ENCODE peak calls at places on chromosomes 11 and 22, in ten cellular contexts. K, Z, H, X, S, E, Q, G, D and L are unnamed samples.

GRCh38 chr11:12135185-12135584 is 24.8 kb downstream of the MICAL2 start:
- DNase-seq in K (no peak), Z (no peak), H (no peak), X (no peak), S (no peak), E (no peak), Q (no peak), G (no peak), D (no peak), L (no peak)

GRCh38 chr11:131195801-131196517 is 174.5 kb upstream of the NTM start:
- DNase-seq in K (no peak), Z (peak), H (peak), X (peak), S (no peak), E (no peak), Q (no peak), G (no peak), D (peak), L (peak)

GRCh38 chr22:36299295-36299694 is 46.4 kb downstream of the APOL1 start:
- DNase-seq in K (no peak), Z (no peak), H (no peak), X (no peak), S (no peak), E (no peak), Q (no peak), G (no peak), D (no peak), L (no peak)

GRCh38 chr22:30240541-30241417 is 5.8 kb downstream of the LIF start:
- DNase-seq in K (no peak), Z (peak), H (no peak), X (no peak), S (no peak), E (no peak), Q (peak), G (no peak), D (no peak), L (no peak)

GRCh38 chr11:2770556-2771301 is 70.9 kb upstream of the KCNQ1OT1 start:
- DNase-seq in K (peak), Z (no peak), H (no peak), X (no peak), S (no peak), E (no peak), Q (no peak), G (peak), D (peak), L (no peak)

GRCh38 chr11:15170170-15170569 is 55.4 kb downstream of the INSC start:
- DNase-seq in K (no peak), Z (peak), H (no peak), X (peak), S (no peak), E (no peak), Q (no peak), G (no peak), D (no peak), L (no peak)

GRCh38 chr11:65719887-65720236 is 736 bp downstream of the RNASEH2C start:
- DNase-seq in K (no peak), Z (peak), H (peak), X (peak), S (peak), E (peak), Q (no peak), G (no peak), D (peak), L (peak)

GRCh38 chr11:68127791-68128681 is 6.8 kb upstream of the CHKA start:
- DNase-seq in K (peak), Z (no peak), H (peak), X (no peak), S (no peak), E (peak), Q (no peak), G (no peak), D (peak), L (peak)

GRCh38 chr22:40524392-40525249 is 111.9 kb downstream of the MRTFA start:
- DNase-seq in K (no peak), Z (peak), H (no peak), X (peak), S (no peak), E (no peak), Q (no peak), G (no peak), D (no peak), L (peak)

GRCh38 chr11:118939948-118940598 is 14.3 kb upstream of the BCL9L start:
- DNase-seq in K (no peak), Z (no peak), H (no peak), X (no peak), S (peak), E (no peak), Q (no peak), G (no peak), D (no peak), L (no peak)

GRCh38 chr11:1077417-1078119 is 2.9 kb downstream of the MUC2 start:
- DNase-seq in K (no peak), Z (no peak), H (no peak), X (no peak), S (no peak), E (no peak), Q (no peak), G (no peak), D (peak), L (no peak)

GRCh38 chr11:43852057-43852636 is 28.5 kb upstream of the ALKBH3 start:
- DNase-seq in K (no peak), Z (peak), H (peak), X (peak), S (peak), E (peak), Q (peak), G (peak), D (no peak), L (peak)

GRCh38 chr22:50489363-50490243 is 2.9 kb downstream of the MIOX start:
- DNase-seq in K (no peak), Z (no peak), H (no peak), X (no peak), S (no peak), E (no peak), Q (no peak), G (no peak), D (no peak), L (no peak)

GRCh38 chr11:9251306-9251705 is 13.8 kb downstream of the DENND5A start:
- DNase-seq in K (no peak), Z (no peak), H (no peak), X (peak), S (no peak), E (no peak), Q (no peak), G (no peak), D (no peak), L (no peak)

GRCh38 chr11:94142308-94143277 is 14.0 kb downstream of the PANX1 start:
- DNase-seq in K (no peak), Z (no peak), H (peak), X (no peak), S (no peak), E (no peak), Q (no peak), G (no peak), D (no peak), L (no peak)

GRCh38 chr11:121063728-121064127 is 37.3 kb upstream of the TECTA start:
- DNase-seq in K (no peak), Z (peak), H (no peak), X (no peak), S (no peak), E (no peak), Q (no peak), G (no peak), D (no peak), L (no peak)

GRCh38 chr11:60127311-60127811 is 38.9 kb downstream of the MS4A2 start:
- DNase-seq in K (no peak), Z (no peak), H (no peak), X (peak), S (no peak), E (no peak), Q (no peak), G (no peak), D (no peak), L (no peak)

GRCh38 chr11:100727410-100727809 is 40.3 kb downstream of the ARHGAP42 start:
- DNase-seq in K (no peak), Z (no peak), H (no peak), X (no peak), S (no peak), E (peak), Q (no peak), G (no peak), D (no peak), L (no peak)

GRCh38 chr22:33707581-33707980 is 212.7 kb downstream of the LARGE1 start:
- DNase-seq in K (no peak), Z (no peak), H (no peak), X (no peak), S (no peak), E (no peak), Q (no peak), G (no peak), D (no peak), L (no peak)

GRCh38 chr11:107929611-107930200 is 1.5 kb downstream of the RAB39A start:
- DNase-seq in K (peak), Z (peak), H (no peak), X (no peak), S (no peak), E (no peak), Q (peak), G (no peak), D (no peak), L (no peak)

GRCh38 chr11:36475192-36475591 is 34.9 kb downstream of the TRAF6 start:
- DNase-seq in K (no peak), Z (no peak), H (peak), X (peak), S (no peak), E (no peak), Q (no peak), G (no peak), D (no peak), L (peak)

GRCh38 chr11:67045314-67045713 is 11.3 kb upstream of the RHOD start:
- DNase-seq in K (no peak), Z (peak), H (peak), X (peak), S (no peak), E (peak), Q (peak), G (no peak), D (no peak), L (peak)

GRCh38 chr22:25407859-25408229 is 156.6 kb upstream of the GRK3 start:
- DNase-seq in K (peak), Z (no peak), H (no peak), X (no peak), S (no peak), E (no peak), Q (no peak), G (no peak), D (no peak), L (no peak)

GRCh38 chr11:114063149-114063828 is 3.8 kb downstream of the ZBTB16 start:
- DNase-seq in K (peak), Z (no peak), H (no peak), X (no peak), S (no peak), E (peak), Q (no peak), G (no peak), D (no peak), L (no peak)

GRCh38 chr11:10899542-10899830 is 41.6 kb upstream of the ZBED5 start:
- DNase-seq in K (peak), Z (no peak), H (no peak), X (peak), S (no peak), E (peak), Q (no peak), G (no peak), D (peak), L (no peak)

GRCh38 chr11:129740125-129740719 is 75.4 kb upstream of the TMEM45B start:
- DNase-seq in K (no peak), Z (no peak), H (no peak), X (peak), S (no peak), E (no peak), Q (no peak), G (no peak), D (no peak), L (no peak)

GRCh38 chr11:15551897-15552851 is 437.5 kb downstream of the INSC start:
- DNase-seq in K (no peak), Z (no peak), H (no peak), X (no peak), S (no peak), E (no peak), Q (no peak), G (no peak), D (no peak), L (no peak)

GRCh38 chr22:20972014-20972797 is 5.2 kb downstream of the AIFM3 start:
- DNase-seq in K (no peak), Z (no peak), H (no peak), X (no peak), S (no peak), E (no peak), Q (no peak), G (no peak), D (no peak), L (no peak)

GRCh38 chr11:70282012-70282411 is 11.5 kb downstream of the PPFIA1 start:
- DNase-seq in K (no peak), Z (no peak), H (no peak), X (no peak), S (no peak), E (no peak), Q (no peak), G (peak), D (no peak), L (no peak)

GRCh38 chr11:11620966-11621880 is 582 bp downstream of the GALNT18 start:
- DNase-seq in K (no peak), Z (peak), H (peak), X (peak), S (peak), E (peak), Q (peak), G (no peak), D (peak), L (peak)

GRCh38 chr11:94104734-94105133 is 23.9 kb upstream of the PANX1 start:
- DNase-seq in K (no peak), Z (no peak), H (no peak), X (peak), S (no peak), E (no peak), Q (no peak), G (no peak), D (no peak), L (no peak)

GRCh38 chr22:41240377-41241132 is at the start of gene CHADL:
- DNase-seq in K (no peak), Z (no peak), H (no peak), X (no peak), S (no peak), E (no peak), Q (no peak), G (no peak), D (no peak), L (no peak)

GRCh38 chr11:47550288-47551052 is 2.5 kb downstream of the CELF1 start:
- DNase-seq in K (no peak), Z (peak), H (no peak), X (no peak), S (no peak), E (no peak), Q (no peak), G (no peak), D (no peak), L (peak)

GRCh38 chr11:96905084-96905641 is 515.4 kb downstream of the JRKL start:
- DNase-seq in K (no peak), Z (no peak), H (no peak), X (no peak), S (no peak), E (no peak), Q (no peak), G (no peak), D (no peak), L (no peak)

GRCh38 chr11:26522912-26523610 is 49.0 kb downstream of the MUC15 start:
- DNase-seq in K (no peak), Z (peak), H (no peak), X (peak), S (peak), E (no peak), Q (no peak), G (no peak), D (no peak), L (peak)

GRCh38 chr11:19328586-19329311 is 88.0 kb upstream of the E2F8 start:
- DNase-seq in K (no peak), Z (peak), H (no peak), X (no peak), S (no peak), E (no peak), Q (no peak), G (no peak), D (no peak), L (no peak)

GRCh38 chr11:103608566-103608965 is 427.9 kb upstream of the DDI1 start:
- DNase-seq in K (no peak), Z (peak), H (peak), X (peak), S (no peak), E (no peak), Q (no peak), G (no peak), D (no peak), L (peak)

GRCh38 chr11:128628686-128629085 is 41.3 kb upstream of the ETS1 start:
- DNase-seq in K (no peak), Z (no peak), H (no peak), X (no peak), S (no peak), E (no peak), Q (no peak), G (peak), D (no peak), L (no peak)

DNA sequence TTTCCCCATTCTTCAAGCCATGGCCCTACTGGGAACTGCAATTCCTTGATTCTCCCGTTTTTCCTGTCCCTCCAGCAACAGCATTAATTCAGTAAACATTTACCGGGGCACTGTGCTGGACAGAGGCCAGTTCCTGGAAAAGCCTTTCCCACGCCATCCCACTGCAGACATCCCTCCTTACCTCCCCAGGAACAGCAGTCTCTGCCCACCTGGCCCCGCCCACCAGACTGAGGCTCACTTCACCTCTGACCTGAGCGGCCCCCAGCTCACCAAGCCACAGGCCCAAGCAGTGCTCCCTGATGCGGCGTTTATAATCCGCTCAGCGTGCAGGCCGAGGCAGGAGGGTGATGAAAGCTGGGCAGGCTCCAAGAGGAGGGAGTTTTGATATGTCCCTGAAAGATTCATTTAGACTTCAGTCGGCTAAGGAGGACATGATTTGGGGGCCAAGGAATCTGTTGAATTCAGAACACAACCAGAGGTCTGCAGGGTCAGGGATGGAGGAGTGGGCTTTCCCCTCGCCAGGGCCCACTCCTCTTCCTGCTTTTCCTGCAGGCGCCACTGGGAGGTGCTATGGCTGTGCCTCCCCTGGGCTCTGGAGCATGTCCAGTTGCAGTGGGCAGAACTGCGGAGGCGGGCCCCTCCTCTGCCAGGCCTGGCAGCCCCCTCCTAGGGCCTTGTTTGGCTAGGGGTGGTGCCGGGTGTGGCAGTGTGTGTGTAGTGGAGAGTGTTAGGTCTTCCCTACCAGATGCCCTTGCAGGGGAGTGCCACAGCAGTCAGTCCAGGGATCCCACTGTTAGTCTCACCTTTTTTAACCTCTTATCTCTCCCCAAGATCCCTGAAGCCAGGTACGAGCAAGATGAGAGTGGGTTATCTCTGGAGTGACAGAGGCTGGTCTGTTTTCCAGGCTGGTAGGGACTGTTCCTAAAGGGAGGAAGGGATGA is 1.4 kb upstream of the TAGLN start:
- DNase-seq in K (peak), Z (no peak), H (no peak), X (peak), S (no peak), E (no peak), Q (no peak), G (no peak), D (peak), L (no peak)
- TF ChIP-seq CTCF in K (no peak), Z (peak), H (peak), X (peak), S (peak), E (peak), Q (peak), G (no peak), D (peak), L (peak)

DNA sequence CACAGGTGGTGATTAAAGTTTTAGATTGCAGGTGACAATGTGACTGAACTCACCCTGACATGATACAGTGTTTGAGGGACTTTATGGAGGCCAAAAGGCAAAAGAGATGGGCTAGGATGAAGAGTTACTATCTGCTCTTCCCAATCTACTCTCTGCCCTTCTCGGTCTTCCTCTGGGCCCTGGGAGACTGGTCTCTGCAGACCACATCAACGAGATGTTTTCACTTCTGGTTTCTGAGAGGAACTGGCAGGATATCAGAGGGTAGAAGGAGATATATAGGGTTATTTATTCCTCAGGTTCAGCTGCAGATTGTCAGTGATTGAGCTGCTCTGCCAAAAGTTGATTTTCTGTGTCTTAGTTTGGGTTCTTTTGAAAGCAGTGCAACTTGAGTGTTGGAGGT is 32.4 kb upstream of the CD44 start:
- DNase-seq in K (no peak), Z (no peak), H (no peak), X (no peak), S (peak), E (no peak), Q (no peak), G (peak), D (no peak), L (no peak)
- TF ChIP-seq CTCF in K (no peak), Z (no peak), H (no peak), X (no peak), S (no peak), E (no peak), Q (no peak), G (no peak), D (no peak), L (no peak)

GRCh38 chr11:134380785-134381184 is 31.3 kb downstream of the B3GAT1 start:
- DNase-seq in K (no peak), Z (no peak), H (no peak), X (no peak), S (no peak), E (no peak), Q (no peak), G (no peak), D (no peak), L (no peak)
- TF ChIP-seq CTCF in K (no peak), Z (no peak), H (no peak), X (no peak), S (no peak), E (no peak), Q (no peak), G (no peak), D (no peak), L (no peak)

GRCh38 chr22:42353883-42354727 is 78.1 kb downstream of the NFAM1 start:
- DNase-seq in K (no peak), Z (peak), H (no peak), X (no peak), S (no peak), E (no peak), Q (no peak), G (no peak), D (no peak), L (peak)
- TF ChIP-seq CTCF in K (no peak), Z (peak), H (no peak), X (no peak), S (no peak), E (no peak), Q (no peak), G (no peak), D (no peak), L (peak)